ENCODE peak calls at places on chromosomes 3 and 15, in eight cellular contexts. Q, O, G, B, K, D, P and E are unnamed samples.

GRCh38 chr15:31160740-31161495 is 59.4 kb upstream of the TRPM1 start:
- DNase-seq in Q (no peak), O (no peak), G (no peak), B (no peak), K (no peak), D (no peak), P (no peak), E (no peak)

GRCh38 chr3:90035643-90036042 is 928.2 kb downstream of the EPHA3 start:
- DNase-seq in Q (no peak), O (no peak), G (no peak), B (no peak), K (no peak), D (no peak), P (no peak), E (no peak)

GRCh38 chr3:16122661-16123060 is 51.8 kb upstream of the GALNT15 start:
- DNase-seq in Q (no peak), O (no peak), G (no peak), B (no peak), K (no peak), D (no peak), P (no peak), E (peak)

GRCh38 chr3:193768069-193768391 is 175.0 kb downstream of the OPA1 start:
- DNase-seq in Q (peak), O (no peak), G (peak), B (peak), K (no peak), D (no peak), P (peak), E (peak)

GRCh38 chr3:167483708-167484475 is 10.1 kb upstream of the SERPINI2 start:
- DNase-seq in Q (no peak), O (no peak), G (no peak), B (no peak), K (no peak), D (no peak), P (no peak), E (no peak)

GRCh38 chr3:184808021-184808420 is 3.9 kb upstream of the VPS8 start:
- DNase-seq in Q (no peak), O (no peak), G (no peak), B (no peak), K (no peak), D (no peak), P (no peak), E (peak)

GRCh38 chr3:59775106-59775505 is 725.3 kb upstream of the CFAP20DC start:
- DNase-seq in Q (no peak), O (no peak), G (no peak), B (no peak), K (no peak), D (no peak), P (no peak), E (peak)

GRCh38 chr3:151426337-151426648 is 34.6 kb downstream of the IGSF10 start:
- DNase-seq in Q (no peak), O (no peak), G (no peak), B (no peak), K (no peak), D (no peak), P (no peak), E (peak)

GRCh38 chr3:49058011-49058410 is 28.8 kb upstream of the IMPDH2 start:
- DNase-seq in Q (no peak), O (no peak), G (no peak), B (no peak), K (no peak), D (no peak), P (no peak), E (no peak)

GRCh38 chr15:41284425-41285177 is 47.8 kb downstream of the OIP5 start:
- DNase-seq in Q (peak), O (no peak), G (peak), B (peak), K (no peak), D (peak), P (peak), E (peak)

GRCh38 chr3:34361921-34362320 is 563.5 kb downstream of the PDCD6IP start:
- DNase-seq in Q (no peak), O (no peak), G (no peak), B (no peak), K (no peak), D (no peak), P (no peak), E (no peak)

GRCh38 chr3:17743660-17743995 is 1.2 kb upstream of the TBC1D5 start:
- DNase-seq in Q (no peak), O (no peak), G (no peak), B (no peak), K (no peak), D (no peak), P (no peak), E (no peak)

GRCh38 chr3:37338500-37338899 is 164.1 kb upstream of the LRRFIP2 start:
- DNase-seq in Q (no peak), O (no peak), G (peak), B (no peak), K (no peak), D (no peak), P (no peak), E (no peak)

GRCh38 chr15:77393471-77393840 is 26.4 kb downstream of the PEAK1 start:
- DNase-seq in Q (no peak), O (no peak), G (no peak), B (peak), K (no peak), D (no peak), P (no peak), E (peak)

GRCh38 chr3:170233532-170233931 is 11.3 kb downstream of the PRKCI start:
- DNase-seq in Q (peak), O (no peak), G (peak), B (no peak), K (no peak), D (no peak), P (no peak), E (peak)

GRCh38 chr3:9806688-9807589 is 3.1 kb upstream of the TTLL3 start:
- DNase-seq in Q (no peak), O (no peak), G (no peak), B (no peak), K (no peak), D (no peak), P (no peak), E (no peak)

GRCh38 chr3:119160361-119160760 is 13.0 kb upstream of the UPK1B start:
- DNase-seq in Q (no peak), O (no peak), G (no peak), B (no peak), K (no peak), D (no peak), P (no peak), E (no peak)

GRCh38 chr3:182078314-182078713 is 366.6 kb downstream of the SOX2 start:
- DNase-seq in Q (no peak), O (no peak), G (no peak), B (no peak), K (no peak), D (no peak), P (no peak), E (no peak)

GRCh38 chr15:94584833-94585244 is 353.5 kb downstream of the MCTP2 start:
- DNase-seq in Q (peak), O (peak), G (no peak), B (peak), K (no peak), D (peak), P (no peak), E (no peak)

GRCh38 chr15:80949756-80950155 is 39.9 kb downstream of the MESD start:
- DNase-seq in Q (no peak), O (peak), G (no peak), B (no peak), K (no peak), D (no peak), P (no peak), E (no peak)

GRCh38 chr15:87764461-87765236 is 491.9 kb downstream of the NTRK3 start:
- DNase-seq in Q (peak), O (no peak), G (peak), B (peak), K (no peak), D (no peak), P (no peak), E (peak)